ENCODE peak calls at places on chromosomes 5 and 9, in six cellular contexts. H is fibroblast of the aortic adventitia, U is cardiac fibroblast, C is lower leg skin, O is pancreas, P is heart left ventricle. S is an unnamed sample.

GRCh38 chr9:93673271-93673843 is 97.0 kb downstream of the PHF2 start:
- DNase-seq in H (peak; percentile 2), U (no peak), C (peak; percentile 11), O (no peak), P (peak; percentile 60), S (peak; percentile 20)

GRCh38 chr5:14158890-14159666 is 15.9 kb downstream of the TRIO start:
- DNase-seq in H (no peak), U (no peak), C (no peak), O (no peak), P (no peak), S (no peak)

GRCh38 chr9:19028835-19029451 is 4.1 kb downstream of the SAXO1 start:
- DNase-seq in H (peak; percentile 86), U (peak; percentile 85), C (peak; percentile 44), O (peak; percentile 27), P (no peak), S (peak; percentile 70)

GRCh38 chr5:171379961-171380360 is 7.7 kb upstream of the NPM1 start:
- DNase-seq in H (no peak), U (no peak), C (no peak), O (no peak), P (no peak), S (no peak)

GRCh38 chr5:129593525-129593924 is 133.4 kb downstream of the ADAMTS19 start:
- DNase-seq in H (no peak), U (peak; percentile 15), C (no peak), O (no peak), P (no peak), S (no peak)

GRCh38 chr5:54311178-54311811 is 922 bp upstream of the ARL15 start:
- DNase-seq in H (peak; percentile 32), U (peak; percentile 28), C (no peak), O (no peak), P (no peak), S (no peak)

GRCh38 chr9:124504530-124505005 is 2.6 kb downstream of the NR5A1 start:
- DNase-seq in H (no peak), U (no peak), C (no peak), O (no peak), P (no peak), S (no peak)

GRCh38 chr9:109092587-109092986 is 27.2 kb downstream of the TMEM245 start:
- DNase-seq in H (no peak), U (no peak), C (no peak), O (no peak), P (no peak), S (no peak)

GRCh38 chr5:87390075-87390474 is 22.7 kb downstream of the CCNH start:
- DNase-seq in H (no peak), U (no peak), C (no peak), O (no peak), P (no peak), S (no peak)

GRCh38 chr9:136418182-136419091 is 8.0 kb downstream of the PMPCA start:
- DNase-seq in H (no peak), U (no peak), C (no peak), O (no peak), P (no peak), S (no peak)

GRCh38 chr9:28782630-28783029 is 1209.3 kb upstream of the C9orf72 start:
- DNase-seq in H (peak; percentile 42), U (peak; percentile 90), C (no peak), O (no peak), P (no peak), S (no peak)

GRCh38 chr5:126884269-126884819 is 107.4 kb downstream of the LMNB1 start:
- DNase-seq in H (peak; percentile 89), U (peak; percentile 89), C (no peak), O (no peak), P (no peak), S (peak; percentile 78)

GRCh38 chr9:14437336-14438231 is 123.6 kb upstream of the NFIB start:
- DNase-seq in H (no peak), U (no peak), C (no peak), O (no peak), P (no peak), S (no peak)

GRCh38 chr9:94867842-94868312 is 141.4 kb downstream of the AOPEP start:
- DNase-seq in H (peak; percentile 97), U (peak; percentile 97), C (no peak), O (no peak), P (no peak), S (peak; percentile 97)

GRCh38 chr9:115063058-115063850 is 54.7 kb downstream of the TNC start:
- DNase-seq in H (peak; percentile 63), U (peak; percentile 34), C (no peak), O (no peak), P (no peak), S (peak; percentile 55)

GRCh38 chr5:128668921-128669320 is 130.9 kb upstream of the FBN2 start:
- DNase-seq in H (no peak), U (no peak), C (no peak), O (no peak), P (no peak), S (no peak)

GRCh38 chr9:92882276-92882675 is 4.4 kb upstream of the ZNF484 start:
- DNase-seq in H (no peak), U (no peak), C (no peak), O (no peak), P (no peak), S (no peak)

GRCh38 chr5:96933764-96934163 is 2.1 kb upstream of the LNPEP start:
- DNase-seq in H (no peak), U (no peak), C (no peak), O (no peak), P (no peak), S (no peak)

GRCh38 chr9:121700831-121701419 is 49.5 kb downstream of the DAB2IP start:
- DNase-seq in H (no peak), U (no peak), C (no peak), O (no peak), P (peak; percentile 81), S (no peak)

GRCh38 chr9:88747768-88748167 is 212.8 kb downstream of the NXNL2 start:
- DNase-seq in H (peak; percentile 94), U (peak; percentile 95), C (peak; percentile 59), O (no peak), P (no peak), S (peak; percentile 93)

GRCh38 chr9:88748566-88749238 is 213.7 kb downstream of the NXNL2 start:
- DNase-seq in H (peak; percentile 92), U (peak; percentile 97), C (no peak), O (no peak), P (no peak), S (peak; percentile 70)

GRCh38 chr9:88745281-88746001 is 210.5 kb downstream of the NXNL2 start:
- DNase-seq in H (peak; percentile 99), U (peak; percentile 58), C (no peak), O (no peak), P (no peak), S (peak; percentile 99)

GRCh38 chr9:88746029-88746743 is 211.2 kb downstream of the NXNL2 start:
- DNase-seq in H (peak; percentile 95), U (peak; percentile 95), C (no peak), O (no peak), P (peak; percentile 74), S (peak; percentile 92)

GRCh38 chr9:88746744-88747398 is 211.9 kb downstream of the NXNL2 start:
- DNase-seq in H (no peak), U (no peak), C (no peak), O (no peak), P (no peak), S (no peak)
- H3K4me3 ChIP-seq in H (no peak overlapping the region), U (no peak overlapping the region), C (no peak overlapping the region), O (no peak overlapping the region), P (no peak overlapping the region), S (no peak overlapping the region)

DNA sequence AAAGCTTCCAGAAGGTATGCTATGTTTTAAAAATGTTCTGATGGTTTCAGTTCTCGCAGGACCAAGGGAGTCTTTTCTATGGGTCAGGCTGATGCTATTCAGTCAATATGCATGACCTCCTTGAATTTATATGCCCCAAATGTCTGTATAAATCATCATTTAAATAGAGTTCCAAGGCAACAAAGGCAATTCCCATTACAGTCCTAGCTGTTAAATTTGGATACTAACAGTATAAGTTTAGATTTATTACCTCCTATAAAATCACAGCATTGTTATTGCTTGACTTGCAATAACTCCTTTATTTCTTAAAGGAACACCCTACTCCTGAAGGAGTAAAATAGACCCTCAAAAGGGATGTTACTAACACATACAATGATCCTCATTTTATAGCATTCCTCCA is 387.7 kb upstream of the CHD1 start:
- DNase-seq in H (no peak), U (no peak), C (no peak), O (no peak), P (no peak), S (no peak)
- TF ChIP-seq CTCF in H (no peak), U (no peak), C (no peak), O (no peak), P (no peak), S (no peak)

GRCh38 chr9:89468271-89468960 is 29.5 kb downstream of the SEMA4D start:
- DNase-seq in H (no peak), U (no peak), C (no peak), O (no peak), P (no peak), S (no peak)
- H3K4me3 ChIP-seq in H (no peak overlapping the region), U (no peak overlapping the region), C (no peak overlapping the region), O (no peak overlapping the region), P (no peak overlapping the region), S (no peak overlapping the region)

GRCh38 chr5:52010430-52010829 is 627.2 kb downstream of the ISL1 start:
- DNase-seq in H (no peak), U (no peak), C (no peak), O (no peak), P (no peak), S (no peak)

DNA sequence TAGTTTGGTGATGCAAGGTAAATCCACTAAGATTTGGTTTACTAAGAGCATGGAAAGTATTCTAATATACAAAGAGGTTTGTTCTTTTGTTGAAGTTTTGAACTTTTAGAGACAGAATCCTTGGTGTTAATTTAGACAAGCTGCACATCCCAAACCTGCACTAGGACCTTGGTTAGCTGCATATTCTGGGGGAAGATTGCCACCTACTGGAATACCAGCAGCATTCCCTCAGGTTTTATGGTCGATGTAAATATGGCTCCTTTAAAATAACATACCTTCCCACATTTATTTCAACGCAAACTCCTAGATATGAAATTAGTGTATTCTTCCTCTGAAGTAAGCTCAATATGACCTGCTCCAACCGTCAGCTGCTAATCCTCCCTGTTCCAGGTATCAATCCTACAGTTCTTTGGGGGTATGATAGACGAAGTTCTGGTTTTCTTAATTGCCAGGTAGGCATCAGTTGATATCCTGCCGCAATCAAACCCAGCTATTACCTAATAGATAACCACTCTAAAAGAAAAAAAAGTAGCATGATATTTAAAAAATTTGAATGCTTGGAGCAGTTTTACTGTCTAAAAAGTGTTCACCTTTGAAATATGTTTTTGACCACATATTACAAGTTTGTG is 624.1 kb downstream of the ISL1 start:
- DNase-seq in H (peak; percentile 50), U (peak; percentile 49), C (no peak), O (no peak), P (no peak), S (peak; percentile 40)
- TF ChIP-seq CTCF in H (peak; percentile 64), U (peak; percentile 56), C (no peak), O (peak; percentile 35), P (peak; percentile 61), S (peak; percentile 74)

GRCh38 chr5:177557796-177558195 is 3.4 kb upstream of the FAM193B start:
- DNase-seq in H (no peak), U (no peak), C (no peak), O (no peak), P (no peak), S (no peak)
- H3K4me3 ChIP-seq in H (no peak overlapping the region), U (no peak overlapping the region), C (no peak overlapping the region), O (no peak overlapping the region), P (no peak overlapping the region), S (no peak overlapping the region)

S was measured in AG10803.